ENCODE peak calls at places on chromosomes 16 and 17, in four cellular contexts. M, I, L and E are unnamed samples.
A peak's percentile ranks its signal among the peaks of the same experiment; 100 is the strongest.

GRCh38 chr16:31298340-31298739 is 38.6 kb downstream of the ITGAM start:
- DNase-seq in M (no peak), I (no peak), L (no peak), E (no peak)

GRCh38 chr17:2940352-2940751 is 123.1 kb downstream of the OR1D5 start:
- DNase-seq in M (no peak), I (no peak), L (no peak), E (no peak)

GRCh38 chr17:28405632-28406477 is at the start of gene SLC46A1:
- DNase-seq in M (no peak), I (peak; percentile 85), L (no peak), E (peak; percentile 82)

GRCh38 chr16:7629571-7629970 is 296.9 kb downstream of the RBFOX1 start:
- DNase-seq in M (no peak), I (no peak), L (no peak), E (no peak)

GRCh38 chr17:40024901-40025300 is 9.7 kb downstream of the CSF3 start:
- DNase-seq in M (peak; percentile 22), I (no peak), L (no peak), E (no peak)

GRCh38 chr16:14280541-14280940 is 209.4 kb downstream of the MRTFB start:
- DNase-seq in M (peak; percentile 35), I (no peak), L (no peak), E (no peak)

GRCh38 chr17:62892870-62893338 is 73.1 kb upstream of the TANC2 start:
- DNase-seq in M (peak; percentile 87), I (no peak), L (no peak), E (peak; percentile 43)

GRCh38 chr16:68719993-68720489 is 17.1 kb upstream of the CDH1 start:
- DNase-seq in M (no peak), I (peak; percentile 83), L (no peak), E (peak; percentile 63)

GRCh38 chr17:7732981-7733557 is 15.5 kb downstream of the DNAH2 start:
- DNase-seq in M (no peak), I (no peak), L (no peak), E (no peak)

GRCh38 chr17:3993493-3994220 is 29.4 kb upstream of the ATP2A3 start:
- DNase-seq in M (no peak), I (peak; percentile 56), L (no peak), E (no peak)

GRCh38 chr16:81170824-81171223 is 67.7 kb upstream of the BCO1 start:
- DNase-seq in M (no peak), I (no peak), L (no peak), E (peak; percentile 13)

GRCh38 chr16:943971-944370 is 26.8 kb downstream of the LMF1 start:
- DNase-seq in M (no peak), I (no peak), L (no peak), E (no peak)

GRCh38 chr17:76314392-76315227 is 6.5 kb upstream of the QRICH2 start:
- DNase-seq in M (no peak), I (no peak), L (no peak), E (no peak)

GRCh38 chr16:11201498-11202259 is 54.3 kb downstream of the SOCS1 start:
- DNase-seq in M (peak; percentile 88), I (no peak), L (no peak), E (no peak)

DNA sequence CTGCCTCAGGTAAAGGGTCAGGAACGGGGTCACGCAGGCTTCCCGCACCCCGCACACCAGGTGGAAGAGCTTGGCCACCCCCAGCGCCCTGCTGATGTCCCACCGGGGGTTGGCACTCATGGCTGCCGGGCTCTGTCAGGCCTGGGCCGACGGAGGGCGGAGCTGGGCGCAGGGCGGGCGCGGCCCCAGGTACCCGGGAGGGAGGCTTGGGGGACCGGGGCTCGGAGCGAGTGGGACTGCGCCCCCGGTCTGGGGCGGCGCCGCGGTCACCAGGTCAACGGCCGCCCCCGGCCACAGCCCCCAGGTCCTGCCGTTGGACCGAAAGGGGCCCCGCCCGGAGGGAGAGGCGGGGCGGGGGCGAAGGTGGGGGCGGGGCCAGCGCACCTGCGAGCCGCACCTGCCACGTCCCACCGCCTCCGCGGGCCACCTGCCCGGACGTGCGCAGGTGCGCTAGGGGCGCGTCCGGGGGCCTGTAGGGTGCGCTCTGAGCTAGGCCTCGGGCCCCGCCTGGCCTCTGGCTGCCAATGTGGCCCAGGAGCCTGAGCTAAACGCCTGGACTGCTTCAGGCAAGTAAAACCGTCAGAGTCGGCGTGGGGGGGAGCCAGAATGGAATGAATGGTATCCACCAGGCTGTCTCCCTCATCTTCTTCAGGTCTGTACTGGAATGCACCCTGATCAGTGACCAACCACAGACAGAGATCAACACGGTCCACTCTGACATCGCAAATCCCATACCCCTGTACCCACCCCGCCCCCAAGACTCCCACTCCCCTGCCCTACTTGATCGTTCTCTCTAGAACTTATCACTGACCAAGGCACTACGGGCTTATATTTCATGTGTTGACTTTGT is at the start of gene MFSD6L:
- DNase-seq in M (no peak), I (no peak), L (no peak), E (peak; percentile 28)
- TF ChIP-seq CTCF in M (no peak), I (peak; percentile 20), L (no peak), E (peak; percentile 14)

GRCh38 chr17:80737106-80738019 is 192.7 kb downstream of the RPTOR start:
- DNase-seq in M (no peak), I (peak; percentile 83), L (no peak), E (peak; percentile 44)
- TF ChIP-seq CTCF in M (no peak), I (peak; percentile 30), L (no peak), E (no peak)

DNA sequence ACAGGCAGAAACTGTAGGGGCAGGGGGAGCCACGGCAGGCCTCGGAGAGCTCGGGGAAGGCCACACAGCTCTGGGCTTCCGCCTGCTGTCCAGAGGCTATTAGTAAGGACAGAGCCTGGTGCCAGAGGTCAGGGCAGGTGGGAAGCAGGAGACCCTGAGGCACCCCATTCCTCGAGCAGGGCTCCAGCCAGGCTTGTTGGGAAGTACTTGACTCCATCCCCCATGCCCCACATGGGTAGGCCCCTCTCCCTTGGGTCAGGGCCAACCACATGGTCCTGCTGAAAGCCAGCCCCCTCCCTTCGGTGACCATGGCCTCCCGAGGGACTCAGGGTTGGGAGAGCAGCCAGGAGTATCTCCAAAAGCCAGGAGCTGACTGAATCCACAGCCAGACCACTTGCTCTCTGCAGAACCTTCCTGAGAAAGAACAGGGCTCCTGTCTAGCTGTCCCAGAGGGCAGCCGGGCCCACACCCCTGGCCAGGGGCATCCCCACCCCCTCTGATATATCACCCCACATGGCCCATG is 17.4 kb upstream of the MPRIP start:
- DNase-seq in M (no peak), I (no peak), L (no peak), E (no peak)
- TF ChIP-seq CTCF in M (no peak), I (no peak), L (no peak), E (no peak)

GRCh38 chr16:24539850-24540484 is 601 bp downstream of the RBBP6 start:
- DNase-seq in M (peak; percentile 34), I (no peak), L (peak; percentile 20), E (peak; percentile 56)
- TF ChIP-seq CTCF in M (no peak), I (no peak), L (no peak), E (no peak)